ENCODE peak calls at places on chromosomes 2 and 18, in seven cellular contexts. K is HS-27A; P is M059J; V is SIG-M5; C is heart right ventricle; I is CD8-positive, alpha-beta T cell; H is C1 segment of cervical spinal cord. T is an unnamed sample.

GRCh38 chr2:236338495-236339184 is 74.4 kb upstream of the ASB18 start:
- DNase-seq in K (no peak), P (peak; percentile 4), V (no peak), C (peak; percentile 41), I (no peak), H (no peak), T (no peak)

GRCh38 chr2:204869142-204869823 is 324.0 kb downstream of the PARD3B start:
- DNase-seq in K (no peak), P (peak; percentile 42), V (no peak), C (no peak), I (no peak), H (no peak), T (no peak)

GRCh38 chr2:46179037-46179621 is 118.1 kb upstream of the EPAS1 start:
- DNase-seq in K (peak; percentile 89), P (peak; percentile 93), V (no peak), C (peak; percentile 64), I (peak; percentile 17), H (no peak), T (peak; percentile 50)

GRCh38 chr2:241842067-241842415 is 16.7 kb downstream of the PDCD1 start:
- DNase-seq in K (no peak), P (no peak), V (no peak), C (no peak), I (no peak), H (no peak), T (no peak)

GRCh38 chr18:11671156-11671555 is 17.9 kb upstream of the GNAL start:
- DNase-seq in K (no peak), P (no peak), V (no peak), C (no peak), I (no peak), H (no peak), T (no peak)

GRCh38 chr2:205139822-205140612 is 542.3 kb upstream of the NRP2 start:
- DNase-seq in K (no peak), P (no peak), V (no peak), C (peak; percentile 12), I (no peak), H (no peak), T (no peak)

GRCh38 chr2:138502253-138503086 is 900 bp downstream of the SPOPL start:
- DNase-seq in K (no peak), P (peak; percentile 21), V (no peak), C (no peak), I (no peak), H (no peak), T (peak; percentile 8)

GRCh38 chr2:215401896-215402379 is 33.9 kb downstream of the FN1 start:
- DNase-seq in K (peak; percentile 24), P (peak; percentile 97), V (no peak), C (no peak), I (no peak), H (no peak), T (peak; percentile 91)

GRCh38 chr18:8947576-8947975 is 154.9 kb upstream of the NDUFV2 start:
- DNase-seq in K (peak; percentile 59), P (peak; percentile 98), V (no peak), C (no peak), I (no peak), H (no peak), T (peak; percentile 92)

GRCh38 chr2:41353060-41353459 is 694.8 kb upstream of the PKDCC start:
- DNase-seq in K (no peak), P (no peak), V (no peak), C (no peak), I (no peak), H (no peak), T (no peak)

GRCh38 chr2:27860111-27860510 is 30.1 kb downstream of the RBKS start:
- DNase-seq in K (peak; percentile 38), P (peak; percentile 70), V (no peak), C (no peak), I (no peak), H (no peak), T (peak; percentile 28)

GRCh38 chr2:69829243-69830044 is at the start of gene GMCL1:
- DNase-seq in K (peak; percentile 75), P (peak; percentile 91), V (peak; percentile 66), C (peak; percentile 99), I (peak; percentile 99), H (peak; percentile 59), T (peak; percentile 93)

GRCh38 chr2:206981739-206982336 is 42.5 kb downstream of the CPO start:
- DNase-seq in K (peak; percentile 17), P (peak; percentile 74), V (no peak), C (peak; percentile 76), I (peak; percentile 27), H (no peak), T (peak; percentile 68)

GRCh38 chr2:85577386-85578242 is at the start of gene VAMP8:
- DNase-seq in K (no peak), P (no peak), V (no peak), C (no peak), I (peak; percentile 54), H (no peak), T (no peak)

GRCh38 chr18:8944871-8945245 is 157.6 kb upstream of the NDUFV2 start:
- DNase-seq in K (no peak), P (peak; percentile 17), V (no peak), C (no peak), I (no peak), H (no peak), T (no peak)

GRCh38 chr2:12173271-12173942 is 427.0 kb downstream of the LPIN1 start:
- DNase-seq in K (no peak), P (peak; percentile 24), V (no peak), C (no peak), I (no peak), H (no peak), T (no peak)

GRCh38 chr18:3447035-3447894 is 2.7 kb upstream of the TGIF1 start:
- DNase-seq in K (peak; percentile 51), P (no peak), V (no peak), C (peak; percentile 24), I (no peak), H (no peak), T (no peak)

GRCh38 chr2:173545364-173545734 is 190.7 kb downstream of the CDCA7 start:
- DNase-seq in K (no peak), P (peak; percentile 32), V (no peak), C (no peak), I (no peak), H (no peak), T (peak; percentile 6)

GRCh38 chr2:174802459-174802858 is 38.2 kb upstream of the CHRNA1 start:
- DNase-seq in K (no peak), P (peak; percentile 70), V (no peak), C (no peak), I (no peak), H (no peak), T (peak; percentile 51)

T was measured in A172.